ENCODE peak calls at places on chromosomes 7 and 10, in five cellular contexts. I is colonic mucosa, L is esophagus squamous epithelium, F is thyroid gland, R is suprapubic skin. H is an unnamed sample.

GRCh38 chr10:84415539-84416244 is 87.3 kb downstream of the CCSER2 start:
- DNase-seq in I (peak; percentile 47), L (no peak), F (peak; percentile 58), R (no peak), H (peak; percentile 40)

GRCh38 chr7:144786522-144786921 is 49.3 kb downstream of the TPK1 start:
- DNase-seq in I (no peak), L (no peak), F (no peak), R (no peak), H (no peak)

GRCh38 chr7:38880454-38880853 is 28.5 kb downstream of the VPS41 start:
- DNase-seq in I (no peak), L (no peak), F (no peak), R (no peak), H (no peak)

GRCh38 chr7:91694221-91694856 is 186.2 kb downstream of the MTERF1 start:
- DNase-seq in I (no peak), L (no peak), F (no peak), R (no peak), H (peak; percentile 59)

GRCh38 chr10:21926949-21927348 is 76.6 kb downstream of the DNAJC1 start:
- DNase-seq in I (no peak), L (no peak), F (peak; percentile 45), R (no peak), H (peak; percentile 97)

GRCh38 chr7:150860978-150861295 is 8.6 kb downstream of the AOC1 start:
- DNase-seq in I (peak; percentile 13), L (no peak), F (no peak), R (no peak), H (no peak)

GRCh38 chr7:142811154-142811737 is 40.5 kb downstream of the PRSS2 start:
- DNase-seq in I (no peak), L (no peak), F (no peak), R (no peak), H (peak; percentile 26)

GRCh38 chr7:400901-401485 is 111.0 kb downstream of the FOXL3 start:
- DNase-seq in I (no peak), L (no peak), F (no peak), R (no peak), H (no peak)

GRCh38 chr7:17299477-17299991 is 1.1 kb downstream of the AHR start:
- DNase-seq in I (peak; percentile 31), L (no peak), F (no peak), R (no peak), H (no peak)

GRCh38 chr7:115911466-115911865 is 119.1 kb downstream of the TFEC start:
- DNase-seq in I (no peak), L (no peak), F (no peak), R (no peak), H (no peak)

GRCh38 chr10:22573820-22574569 is 140.4 kb downstream of the PIP4K2A start:
- DNase-seq in I (no peak), L (no peak), F (no peak), R (no peak), H (no peak)

GRCh38 chr7:46279290-46279689 is 358.2 kb upstream of the IGFBP3 start:
- DNase-seq in I (no peak), L (no peak), F (peak; percentile 30), R (no peak), H (no peak)

GRCh38 chr7:155811895-155812761 is at the start of gene SHH:
- DNase-seq in I (no peak), L (no peak), F (no peak), R (no peak), H (no peak)

GRCh38 chr10:113108180-113108835 is 158.3 kb downstream of the TCF7L2 start:
- DNase-seq in I (peak; percentile 50), L (no peak), F (peak; percentile 18), R (no peak), H (no peak)

GRCh38 chr7:68613405-68613804 is 984.9 kb upstream of the AUTS2 start:
- DNase-seq in I (no peak), L (no peak), F (peak; percentile 17), R (no peak), H (no peak)

GRCh38 chr7:43834463-43835251 is 34.7 kb downstream of the MRPS24 start:
- DNase-seq in I (no peak), L (no peak), F (no peak), R (no peak), H (no peak)

GRCh38 chr7:149414171-149414570 is 46.7 kb downstream of the ZNF777 start:
- DNase-seq in I (no peak), L (no peak), F (no peak), R (no peak), H (no peak)

GRCh38 chr7:104272767-104273384 is 55.5 kb upstream of the LHFPL3 start:
- DNase-seq in I (peak; percentile 20), L (no peak), F (peak; percentile 2), R (no peak), H (peak; percentile 20)

GRCh38 chr10:44860811-44861751 is 50.1 kb upstream of the TMEM72 start:
- DNase-seq in I (no peak), L (no peak), F (no peak), R (no peak), H (no peak)

GRCh38 chr10:26682926-26683325 is 14.6 kb upstream of the PDSS1 start:
- DNase-seq in I (no peak), L (no peak), F (no peak), R (no peak), H (no peak)

GRCh38 chr10:6382081-6382480 is 179.3 kb downstream of the PFKFB3 start:
- DNase-seq in I (no peak), L (no peak), F (no peak), R (no peak), H (no peak)

GRCh38 chr10:125775491-125776106 is at the start of gene MMP21:
- DNase-seq in I (no peak), L (no peak), F (no peak), R (no peak), H (no peak)

GRCh38 chr10:72009430-72010081 is 45.4 kb downstream of the CHST3 start:
- DNase-seq in I (peak; percentile 71), L (no peak), F (peak; percentile 54), R (peak; percentile 96), H (peak; percentile 87)

GRCh38 chr7:25788961-25789620 is 362.9 kb upstream of the NFE2L3 start:
- DNase-seq in I (no peak), L (no peak), F (no peak), R (no peak), H (no peak)

GRCh38 chr7:16708980-16709379 is 44.6 kb upstream of the TSPAN13 start:
- DNase-seq in I (no peak), L (no peak), F (no peak), R (no peak), H (peak; percentile 94)

GRCh38 chr10:96664563-96664962 is 55.8 kb downstream of the PIK3AP1 start:
- DNase-seq in I (no peak), L (no peak), F (no peak), R (no peak), H (no peak)

GRCh38 chr10:73054286-73054685 is 42.4 kb downstream of the P4HA1 start:
- DNase-seq in I (no peak), L (no peak), F (no peak), R (no peak), H (no peak)

GRCh38 chr7:77393261-77393660 is 22.9 kb downstream of the GSAP start:
- DNase-seq in I (no peak), L (no peak), F (no peak), R (no peak), H (no peak)

GRCh38 chr10:62618576-62619408 is 185.7 kb upstream of the ADO start:
- DNase-seq in I (peak; percentile 32), L (no peak), F (no peak), R (no peak), H (peak; percentile 16)

GRCh38 chr10:111249925-111250324 is 173.1 kb downstream of the ADRA2A start:
- DNase-seq in I (peak; percentile 19), L (no peak), F (no peak), R (no peak), H (no peak)

GRCh38 chr10:14698487-14699170 is 76.1 kb downstream of the FAM107B start:
- DNase-seq in I (no peak), L (no peak), F (no peak), R (no peak), H (no peak)
- TF ChIP-seq CTCF in I (no peak), L (no peak), F (no peak), R (no peak), H (no peak)

GRCh38 chr10:102743078-102743587 is 615 bp upstream of the WBP1L start:
- DNase-seq in I (no peak), L (no peak), F (no peak), R (no peak), H (no peak)
- H3K4me3 ChIP-seq in I (peak overlapping the region; percentile 2), L (no peak overlapping the region), F (no peak overlapping the region), R (peak overlapping the region; percentile 99), H (no peak overlapping the region)

DNA sequence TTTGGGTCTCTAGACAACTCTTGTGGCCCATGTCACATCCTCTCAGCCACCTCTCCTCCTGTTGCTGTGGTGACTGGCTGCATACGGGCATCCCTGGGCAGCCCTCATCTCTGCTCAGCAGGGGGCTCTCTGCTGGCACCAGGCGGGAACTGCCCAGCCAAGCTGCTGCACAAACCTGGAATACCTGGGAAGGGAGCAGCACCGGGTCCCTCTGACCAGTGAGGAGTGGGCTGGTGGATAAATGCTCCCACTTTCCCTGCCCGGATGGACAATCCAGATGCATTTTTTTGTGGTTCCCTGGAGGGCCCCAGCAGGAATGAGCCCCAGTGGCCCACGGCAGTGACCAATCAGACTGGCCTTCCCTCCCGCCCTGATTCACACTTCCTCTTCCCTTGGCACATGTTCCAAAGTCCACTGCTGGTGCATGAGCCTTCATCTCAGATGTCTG is 21.9 kb downstream of the GRID1 start:
- DNase-seq in I (no peak), L (no peak), F (no peak), R (peak; percentile 70), H (no peak)
- TF ChIP-seq CTCF in I (no peak), L (no peak), F (peak; percentile 9), R (no peak), H (no peak)

GRCh38 chr7:87316846-87317545 is 28.5 kb upstream of the CROT start:
- DNase-seq in I (no peak), L (no peak), F (no peak), R (no peak), H (peak; percentile 64)

GRCh38 chr7:87318741-87319140 is 26.7 kb upstream of the CROT start:
- DNase-seq in I (no peak), L (no peak), F (no peak), R (no peak), H (no peak)

GRCh38 chr7:87312215-87312865 is 33.1 kb upstream of the CROT start:
- DNase-seq in I (peak; percentile 63), L (no peak), F (peak; percentile 66), R (no peak), H (peak; percentile 53)

GRCh38 chr7:87317691-87318245 is 27.7 kb upstream of the CROT start:
- DNase-seq in I (no peak), L (no peak), F (no peak), R (no peak), H (no peak)

DNA sequence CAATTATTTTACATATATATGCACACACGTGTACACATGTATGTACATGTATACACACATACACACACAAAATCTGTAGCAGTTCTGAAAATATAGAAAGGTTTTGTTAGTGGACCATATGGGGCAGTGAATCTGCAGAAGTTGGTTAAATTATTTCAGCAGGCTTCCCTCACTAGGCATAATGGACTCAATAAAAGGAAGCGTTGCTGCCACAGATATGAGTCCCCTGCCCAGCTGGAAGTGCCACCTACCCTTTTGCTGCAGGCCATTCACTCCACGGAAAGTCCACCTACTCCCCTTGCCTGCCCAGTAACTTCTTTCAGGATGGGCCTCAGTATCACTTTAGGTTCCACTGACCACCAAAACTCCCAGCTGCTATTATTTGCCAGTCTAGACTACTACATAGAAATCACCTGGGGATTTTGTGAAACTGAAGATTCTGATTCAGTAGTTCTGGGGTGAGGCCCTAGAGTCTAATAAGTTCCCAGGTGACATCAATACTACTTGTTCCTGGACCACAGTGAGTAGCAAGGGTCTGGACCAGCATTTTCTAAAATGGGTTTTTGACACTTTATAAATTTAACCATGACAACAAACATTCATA is 29.3 kb upstream of the CROT start:
- DNase-seq in I (no peak), L (no peak), F (no peak), R (no peak), H (no peak)
- H3K4me3 ChIP-seq in I (no peak overlapping the region), L (no peak overlapping the region), F (no peak overlapping the region), R (no peak overlapping the region), H (no peak overlapping the region)

GRCh38 chr7:8121243-8121642 is 140.7 kb downstream of the ICA1 start:
- DNase-seq in I (no peak), L (no peak), F (no peak), R (no peak), H (no peak)
- TF ChIP-seq CTCF in I (no peak), L (no peak), F (no peak), R (no peak), H (no peak)